ENCODE peak calls at places on chromosomes 7 and 10, in eight cellular contexts. V is neural progenitor cell; O is right atrium auricular region; Q is heart right ventricle; F is osteoblast; E is IMR-90; H is CD8-positive, alpha-beta memory T cell; J is psoas muscle. W is an unnamed sample.

GRCh38 chr10:97648557-97649404 is 8.3 kb downstream of the PI4K2A start:
- DNase-seq in V (no peak), O (no peak), Q (no peak), F (peak), E (peak), H (peak), J (no peak), W (peak)

GRCh38 chr7:148402159-148402558 is 188.4 kb upstream of the C7orf33 start:
- DNase-seq in V (no peak), O (no peak), Q (no peak), F (no peak), E (no peak), H (no peak), J (no peak), W (no peak)

GRCh38 chr7:2815523-2816240 is 28.4 kb downstream of the GNA12 start:
- DNase-seq in V (no peak), O (no peak), Q (no peak), F (no peak), E (no peak), H (no peak), J (no peak), W (peak)

GRCh38 chr7:108246227-108246837 is 116.2 kb upstream of the LAMB4 start:
- DNase-seq in V (peak), O (peak), Q (no peak), F (peak), E (peak), H (no peak), J (peak), W (peak)

GRCh38 chr7:94335586-94335985 is 59.1 kb upstream of the COL1A2 start:
- DNase-seq in V (no peak), O (no peak), Q (no peak), F (no peak), E (peak), H (no peak), J (no peak), W (no peak)

GRCh38 chr10:57716884-57717283 is 550.8 kb downstream of the IPMK start:
- DNase-seq in V (peak), O (no peak), Q (no peak), F (no peak), E (peak), H (no peak), J (no peak), W (no peak)

GRCh38 chr10:74008212-74008731 is 10.4 kb downstream of the VCL start:
- DNase-seq in V (no peak), O (no peak), Q (no peak), F (peak), E (peak), H (no peak), J (no peak), W (no peak)

GRCh38 chr7:90747521-90747920 is 151.4 kb downstream of the CDK14 start:
- DNase-seq in V (no peak), O (no peak), Q (no peak), F (peak), E (no peak), H (no peak), J (no peak), W (no peak)

GRCh38 chr7:1125603-1125969 is 34.4 kb downstream of the ZFAND2A start:
- DNase-seq in V (no peak), O (no peak), Q (no peak), F (no peak), E (no peak), H (no peak), J (no peak), W (no peak)

GRCh38 chr7:129784783-129785456 is 167.8 kb downstream of the UBE2H start:
- DNase-seq in V (peak), O (no peak), Q (no peak), F (peak), E (no peak), H (no peak), J (no peak), W (peak)

GRCh38 chr10:20616918-20617801 is 280.0 kb downstream of the NEBL start:
- DNase-seq in V (no peak), O (no peak), Q (no peak), F (no peak), E (no peak), H (peak), J (no peak), W (no peak)

GRCh38 chr10:107831772-107832171 is 667.3 kb upstream of the SORCS1 start:
- DNase-seq in V (no peak), O (no peak), Q (no peak), F (no peak), E (no peak), H (no peak), J (no peak), W (no peak)

DNA sequence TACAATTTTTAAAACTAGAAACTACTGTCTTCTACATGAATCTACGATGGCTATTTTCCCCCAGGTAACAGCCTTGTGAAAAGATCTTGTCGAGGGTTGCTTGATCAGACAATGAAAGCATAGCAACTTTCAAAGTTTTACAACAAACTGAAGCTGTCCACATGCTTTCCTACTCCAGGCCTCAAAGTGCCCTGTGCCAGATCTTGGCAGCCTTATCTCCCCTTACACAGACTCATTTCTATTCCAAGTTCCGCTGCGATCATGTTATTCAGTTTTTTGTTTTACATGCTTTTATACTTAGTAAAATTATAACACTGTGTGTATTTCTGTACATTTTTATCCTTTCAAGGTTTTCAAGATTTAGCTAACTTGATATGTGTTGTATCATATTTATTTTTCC is 661.7 kb upstream of the SORCS1 start:
- DNase-seq in V (no peak), O (no peak), Q (no peak), F (no peak), E (no peak), H (no peak), J (no peak), W (no peak)
- H3K27ac ChIP-seq in V (no peak), O (no peak), Q (no peak), F (no peak), E (no peak), H (no peak), J (no peak), W (no peak)

DNA sequence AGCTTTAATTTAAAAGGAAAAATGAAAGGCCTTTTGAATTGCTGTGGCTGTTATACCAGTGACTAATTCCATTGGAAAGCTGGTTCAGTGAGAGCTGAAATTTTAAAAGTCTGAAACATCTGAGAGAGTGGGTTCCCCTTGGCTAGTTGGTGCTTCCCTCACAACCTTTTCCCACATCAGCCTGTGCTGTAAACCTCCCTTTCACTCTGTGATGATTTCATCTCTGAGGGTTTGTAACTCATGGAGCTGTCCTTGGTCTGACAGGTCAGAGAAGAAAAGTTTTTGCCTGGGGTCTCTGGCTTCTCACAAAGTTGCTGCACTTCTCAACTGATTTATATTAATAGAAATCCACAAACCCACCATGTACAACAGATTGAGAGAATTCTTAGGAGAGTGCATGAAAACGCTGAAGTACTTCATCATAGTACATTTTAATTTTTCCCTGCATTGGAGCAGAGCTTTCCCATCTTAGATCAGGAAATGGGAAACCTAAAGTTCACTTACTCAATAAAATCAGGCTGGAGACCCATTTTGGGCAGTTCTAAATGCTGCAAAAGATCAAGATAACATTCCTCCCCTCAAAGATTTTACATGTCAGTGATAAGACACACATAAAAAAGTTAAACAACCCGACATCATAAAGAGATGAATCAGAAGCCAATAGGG is 157.1 kb upstream of the MKLN1 start:
- DNase-seq in V (peak), O (no peak), Q (no peak), F (peak), E (peak), H (no peak), J (no peak), W (no peak)
- H3K27ac ChIP-seq in V (no peak), O (no peak), Q (no peak), F (no peak), E (no peak), H (no peak), J (no peak), W (no peak)

GRCh38 chr7:68321776-68322496 is 1276.3 kb upstream of the AUTS2 start:
- DNase-seq in V (no peak), O (no peak), Q (no peak), F (no peak), E (no peak), H (no peak), J (no peak), W (no peak)
- H3K27ac ChIP-seq in V (no peak), O (peak), Q (peak), F (no peak), E (no peak), H (no peak), J (peak), W (no peak)

DNA sequence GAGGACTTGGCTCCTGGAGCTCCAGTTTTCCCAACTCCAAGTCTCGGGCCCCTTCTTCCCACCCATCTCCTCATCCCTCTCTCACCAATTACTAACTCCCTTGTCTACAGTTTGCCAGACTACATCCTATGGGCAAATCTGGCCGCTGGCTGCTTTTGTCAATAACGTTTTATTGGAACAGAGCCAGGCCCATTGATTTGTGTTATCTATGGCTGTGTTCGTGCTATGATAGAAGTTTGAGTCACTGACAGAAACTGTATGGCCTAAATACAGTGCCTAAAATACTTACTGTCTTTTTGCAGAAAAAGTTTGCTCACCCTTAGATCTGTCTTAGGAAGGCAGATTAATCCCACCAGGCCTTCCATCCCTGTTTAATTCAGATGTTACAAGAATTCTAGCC is 71.3 kb downstream of the PIP4K2A start:
- DNase-seq in V (no peak), O (no peak), Q (no peak), F (no peak), E (no peak), H (no peak), J (no peak), W (no peak)
- H3K27ac ChIP-seq in V (no peak), O (no peak), Q (no peak), F (no peak), E (no peak), H (no peak), J (no peak), W (no peak)

GRCh38 chr10:126647116-126647515 is 23.4 kb downstream of the C10orf90 start:
- DNase-seq in V (no peak), O (no peak), Q (no peak), F (no peak), E (no peak), H (no peak), J (no peak), W (no peak)
- H3K27ac ChIP-seq in V (no peak), O (no peak), Q (no peak), F (no peak), E (no peak), H (no peak), J (no peak), W (no peak)

GRCh38 chr7:24339575-24339974 is 55.6 kb downstream of the NPY start:
- DNase-seq in V (no peak), O (no peak), Q (no peak), F (no peak), E (no peak), H (no peak), J (no peak), W (no peak)

GRCh38 chr7:24346129-24346528 is 62.1 kb downstream of the NPY start:
- DNase-seq in V (no peak), O (no peak), Q (no peak), F (no peak), E (no peak), H (no peak), J (no peak), W (no peak)

GRCh38 chr7:24340727-24341126 is 56.7 kb downstream of the NPY start:
- DNase-seq in V (no peak), O (no peak), Q (no peak), F (no peak), E (no peak), H (no peak), J (no peak), W (no peak)

GRCh38 chr7:24343614-24344013 is 59.6 kb downstream of the NPY start:
- DNase-seq in V (no peak), O (no peak), Q (no peak), F (no peak), E (no peak), H (no peak), J (no peak), W (no peak)

GRCh38 chr7:24341677-24342076 is 57.7 kb downstream of the NPY start:
- DNase-seq in V (no peak), O (no peak), Q (no peak), F (no peak), E (no peak), H (no peak), J (peak), W (no peak)
- H3K27ac ChIP-seq in V (no peak), O (no peak), Q (no peak), F (no peak), E (no peak), H (no peak), J (no peak), W (no peak)

DNA sequence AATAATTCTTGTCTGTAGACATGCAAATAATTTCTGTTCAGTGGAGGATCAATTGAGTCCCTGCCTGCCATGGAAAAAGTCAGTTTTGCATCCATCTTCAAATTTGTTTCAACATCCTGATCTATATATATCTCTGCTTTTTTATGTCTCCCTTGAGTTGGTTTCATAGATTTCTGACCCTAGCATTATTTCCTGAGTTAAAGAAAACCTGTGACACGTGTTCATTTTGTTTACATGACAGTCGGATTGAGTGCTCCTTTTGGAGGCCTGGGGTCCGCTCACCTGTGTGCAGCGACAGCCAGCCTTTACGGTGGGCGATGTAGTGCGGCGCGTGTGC is 668 bp downstream of the MRPS24 start:
- DNase-seq in V (no peak), O (no peak), Q (no peak), F (no peak), E (no peak), H (no peak), J (no peak), W (no peak)
- H3K27ac ChIP-seq in V (no peak), O (peak), Q (peak), F (peak), E (peak), H (peak), J (peak), W (no peak)

GRCh38 chr7:138328215-138328614 is 131.8 kb upstream of the TRIM24 start:
- DNase-seq in V (no peak), O (no peak), Q (no peak), F (no peak), E (no peak), H (no peak), J (no peak), W (no peak)
- H3K27ac ChIP-seq in V (no peak), O (peak), Q (no peak), F (no peak), E (no peak), H (no peak), J (no peak), W (no peak)

GRCh38 chr10:103713676-103714075 is 141.7 kb downstream of the SH3PXD2A start:
- DNase-seq in V (no peak), O (no peak), Q (no peak), F (peak), E (no peak), H (no peak), J (no peak), W (no peak)
- H3K27ac ChIP-seq in V (no peak), O (no peak), Q (no peak), F (no peak), E (no peak), H (no peak), J (no peak), W (no peak)

W was measured in endodermal cell.